ENCODE peak calls at places on chromosomes 13 and 19, in seven cellular contexts. One of them, this sample, is unnamed.

GRCh38 chr19:47356900-47357299 is 7.8 kb downstream of the DHX34 start:
- DNase-seq in memory B cell: no peak
- DNase-seq in heart left ventricle: no peak
- DNase-seq in Right ventricle myocardium superior: no peak
- DNase-seq in osteocyte: no peak
- DNase-seq in left kidney: peak; percentile 15
- DNase-seq in NCI-H1417: no peak
- DNase-seq in this sample: no peak

GRCh38 chr13:94435604-94436226 is 43.8 kb downstream of the DCT start:
- DNase-seq in heart left ventricle: no peak
- DNase-seq in memory B cell: peak; percentile 28
- DNase-seq in NCI-H1417: peak; percentile 90
- DNase-seq in Right ventricle myocardium superior: no peak
- DNase-seq in osteocyte: no peak
- DNase-seq in left kidney: peak; percentile 73
- DNase-seq in this sample: peak; percentile 37

GRCh38 chr13:91576590-91576989 is 178.2 kb downstream of the GPC5 start:
- DNase-seq in heart left ventricle: no peak
- DNase-seq in left kidney: no peak
- DNase-seq in osteocyte: no peak
- DNase-seq in Right ventricle myocardium superior: no peak
- DNase-seq in memory B cell: no peak
- DNase-seq in NCI-H1417: no peak
- DNase-seq in this sample: no peak

GRCh38 chr19:56837492-56837891 is 3.0 kb downstream of the PEG3 start:
- DNase-seq in NCI-H1417: no peak
- DNase-seq in Right ventricle myocardium superior: peak; percentile 85
- DNase-seq in memory B cell: no peak
- DNase-seq in left kidney: peak; percentile 92
- DNase-seq in heart left ventricle: peak; percentile 83
- DNase-seq in osteocyte: no peak
- DNase-seq in this sample: peak; percentile 18

GRCh38 chr13:95301947-95302386 is 716 bp upstream of the ABCC4 start:
- DNase-seq in NCI-H1417: peak; percentile 85
- DNase-seq in left kidney: peak; percentile 85
- DNase-seq in heart left ventricle: no peak
- DNase-seq in memory B cell: no peak
- DNase-seq in osteocyte: no peak
- DNase-seq in Right ventricle myocardium superior: no peak
- DNase-seq in this sample: no peak

GRCh38 chr19:48596679-48597465 is 9.7 kb upstream of the SPACA4 start:
- DNase-seq in heart left ventricle: no peak
- DNase-seq in memory B cell: peak; percentile 44
- DNase-seq in left kidney: no peak
- DNase-seq in Right ventricle myocardium superior: no peak
- DNase-seq in osteocyte: no peak
- DNase-seq in NCI-H1417: no peak
- DNase-seq in this sample: no peak

GRCh38 chr19:6718741-6719539 is 1.5 kb downstream of the C3 start:
- DNase-seq in osteocyte: no peak
- DNase-seq in memory B cell: peak; percentile 28
- DNase-seq in Right ventricle myocardium superior: peak; percentile 59
- DNase-seq in left kidney: no peak
- DNase-seq in NCI-H1417: peak; percentile 23
- DNase-seq in heart left ventricle: no peak
- DNase-seq in this sample: no peak

GRCh38 chr13:108828053-108828806 is 198.8 kb downstream of the MYO16 start:
- DNase-seq in NCI-H1417: no peak
- DNase-seq in heart left ventricle: no peak
- DNase-seq in Right ventricle myocardium superior: no peak
- DNase-seq in osteocyte: no peak
- DNase-seq in memory B cell: no peak
- DNase-seq in left kidney: no peak
- DNase-seq in this sample: no peak

GRCh38 chr13:27790523-27790922 is 1.8 kb upstream of the GSX1 start:
- DNase-seq in left kidney: peak; percentile 31
- DNase-seq in NCI-H1417: peak; percentile 41
- DNase-seq in Right ventricle myocardium superior: no peak
- DNase-seq in osteocyte: no peak
- DNase-seq in heart left ventricle: no peak
- DNase-seq in memory B cell: no peak
- DNase-seq in this sample: no peak

GRCh38 chr19:55600336-55601028 is 394 bp downstream of the ZNF524 start:
- DNase-seq in memory B cell: peak; percentile 32
- DNase-seq in osteocyte: no peak
- DNase-seq in NCI-H1417: no peak
- DNase-seq in left kidney: peak; percentile 96
- DNase-seq in heart left ventricle: peak; percentile 79
- DNase-seq in Right ventricle myocardium superior: no peak
- DNase-seq in this sample: no peak

GRCh38 chr19:16470911-16471811 is 609 bp downstream of the EPS15L1 start:
- DNase-seq in NCI-H1417: peak; percentile 48
- DNase-seq in heart left ventricle: no peak
- DNase-seq in Right ventricle myocardium superior: peak; percentile 47
- DNase-seq in memory B cell: no peak
- DNase-seq in left kidney: peak; percentile 52
- DNase-seq in osteocyte: no peak
- DNase-seq in this sample: peak; percentile 70

GRCh38 chr19:49327878-49328544 is 3.0 kb upstream of the SLC6A16 start:
- DNase-seq in Right ventricle myocardium superior: no peak
- DNase-seq in left kidney: no peak
- DNase-seq in memory B cell: peak; percentile 33
- DNase-seq in heart left ventricle: no peak
- DNase-seq in osteocyte: peak; percentile 10
- DNase-seq in NCI-H1417: no peak
- DNase-seq in this sample: peak; percentile 9

GRCh38 chr13:100547805-100548204 is 40.8 kb downstream of the GGACT start:
- DNase-seq in osteocyte: peak; percentile 85
- DNase-seq in left kidney: no peak
- DNase-seq in NCI-H1417: no peak
- DNase-seq in heart left ventricle: no peak
- DNase-seq in Right ventricle myocardium superior: no peak
- DNase-seq in memory B cell: no peak
- DNase-seq in this sample: no peak

GRCh38 chr19:7751157-7751783 is 3.9 kb upstream of the CD209 start:
- DNase-seq in NCI-H1417: no peak
- DNase-seq in memory B cell: peak; percentile 69
- DNase-seq in osteocyte: no peak
- DNase-seq in Right ventricle myocardium superior: no peak
- DNase-seq in left kidney: no peak
- DNase-seq in heart left ventricle: no peak
- DNase-seq in this sample: no peak

GRCh38 chr19:7211191-7211988 is 82.8 kb downstream of the INSR start:
- DNase-seq in heart left ventricle: peak; percentile 73
- DNase-seq in memory B cell: no peak
- DNase-seq in osteocyte: no peak
- DNase-seq in left kidney: peak; percentile 83
- DNase-seq in NCI-H1417: no peak
- DNase-seq in Right ventricle myocardium superior: peak; percentile 67
- DNase-seq in this sample: no peak

GRCh38 chr13:83221813-83222241 is 660.4 kb downstream of the SLITRK1 start:
- DNase-seq in left kidney: no peak
- DNase-seq in Right ventricle myocardium superior: no peak
- DNase-seq in osteocyte: no peak
- DNase-seq in memory B cell: no peak
- DNase-seq in heart left ventricle: no peak
- DNase-seq in NCI-H1417: no peak
- DNase-seq in this sample: peak; percentile 71

GRCh38 chr19:28874742-28875141 is 338.2 kb downstream of the UQCRFS1 start:
- DNase-seq in heart left ventricle: no peak
- DNase-seq in Right ventricle myocardium superior: no peak
- DNase-seq in memory B cell: no peak
- DNase-seq in osteocyte: no peak
- DNase-seq in left kidney: no peak
- DNase-seq in NCI-H1417: no peak
- DNase-seq in this sample: no peak

This sample was measured in stromal cell of bone marrow.